ENCODE peak calls at places on chromosomes 3 and 15, in ten cellular contexts. G is aorta; F is activated CD4-positive, alpha-beta T cell treated with anti-CD3 and anti-CD28 coated beads for 4 hours; S is uterus; M is Peyer's patch; A is esophagus squamous epithelium; D is mesendoderm; R is NCI-H187 treated with DMSO at 0.1 percent for 48 hours; E is sciatic nerve; Z is stimulated activated CD8-positive, alpha-beta memory T cell treated with anti-CD3 and anti-CD28 coated beads, Interleukin-4, amount 100 ng/mL, for 4 hours. O is an unnamed sample.

GRCh38 chr3:169203631-169204550 is 459.6 kb downstream of the MECOM start:
- DNase-seq in D (no peak), A (no peak), S (no peak), F (no peak), E (no peak), G (no peak), Z (no peak), R (no peak), M (no peak), O (peak)

GRCh38 chr3:125163739-125164601 is 48.6 kb downstream of the SLC12A8 start:
- DNase-seq in D (peak), S (no peak), Z (no peak), E (no peak), G (no peak), F (no peak), M (no peak), R (no peak), A (no peak), O (no peak)

GRCh38 chr3:157477441-157477840 is 25.8 kb downstream of the VEPH1 start:
- DNase-seq in G (no peak), A (no peak), R (no peak), Z (no peak), F (no peak), M (no peak), D (no peak), E (no peak), S (no peak), O (no peak)

GRCh38 chr3:46690798-46691197 is 2.7 kb downstream of the ALS2CL start:
- DNase-seq in G (no peak), S (peak), A (no peak), D (no peak), Z (no peak), R (no peak), E (no peak), M (peak), F (no peak), O (no peak)

GRCh38 chr3:150261418-150261817 is 146.7 kb upstream of the TSC22D2 start:
- DNase-seq in F (no peak), E (no peak), D (no peak), S (no peak), Z (no peak), R (no peak), A (no peak), G (no peak), M (no peak), O (no peak)

GRCh38 chr15:55750706-55751105 is 7.8 kb upstream of the PRTG start:
- DNase-seq in Z (no peak), R (no peak), F (no peak), D (no peak), G (no peak), A (no peak), S (no peak), M (no peak), E (no peak), O (no peak)

GRCh38 chr15:40754574-40754882 is 526 bp downstream of the RMDN3 start:
- DNase-seq in Z (no peak), D (no peak), A (no peak), S (no peak), M (peak), R (no peak), F (no peak), E (no peak), G (no peak), O (no peak)

GRCh38 chr3:9831253-9831652 is 12.6 kb downstream of the RPUSD3 start:
- DNase-seq in M (no peak), Z (no peak), R (no peak), S (no peak), A (no peak), E (no peak), F (no peak), D (no peak), G (no peak), O (no peak)

GRCh38 chr3:122586098-122586497 is 8.6 kb downstream of the PARP15 start:
- DNase-seq in D (no peak), E (no peak), A (no peak), Z (no peak), G (no peak), R (no peak), S (no peak), F (no peak), M (no peak), O (no peak)

GRCh38 chr3:81339040-81339845 is 422.2 kb downstream of the GBE1 start:
- DNase-seq in Z (no peak), R (no peak), F (no peak), D (peak), A (no peak), S (no peak), M (no peak), G (no peak), E (no peak), O (no peak)

GRCh38 chr3:119311191-119311925 is 17.2 kb downstream of the ARHGAP31 start:
- DNase-seq in D (peak), S (no peak), R (no peak), Z (no peak), F (no peak), A (no peak), M (no peak), E (no peak), G (no peak), O (no peak)

GRCh38 chr3:192571197-192571791 is 156.0 kb downstream of the FGF12 start:
- DNase-seq in D (no peak), E (peak), A (no peak), F (no peak), R (no peak), Z (no peak), M (no peak), G (peak), S (peak), O (peak)

GRCh38 chr3:53570086-53570485 is 75.7 kb downstream of the CACNA1D start:
- DNase-seq in M (no peak), D (no peak), R (no peak), Z (no peak), S (no peak), G (no peak), E (no peak), F (no peak), A (no peak), O (no peak)

GRCh38 chr3:70065666-70066253 is 66.2 kb downstream of the SAMMSON start:
- DNase-seq in E (no peak), D (peak), Z (no peak), R (no peak), A (no peak), M (no peak), S (no peak), F (no peak), G (no peak), O (no peak)

GRCh38 chr3:45034612-45035252 is 8.6 kb downstream of the CLEC3B start:
- DNase-seq in E (peak), S (peak), F (peak), G (peak), Z (no peak), M (peak), D (no peak), A (no peak), R (no peak), O (no peak)

GRCh38 chr3:55474213-55474632 is 12.9 kb downstream of the WNT5A start:
- DNase-seq in M (no peak), D (no peak), A (no peak), E (no peak), G (no peak), Z (no peak), F (no peak), S (no peak), R (no peak), O (no peak)

GRCh38 chr15:41018534-41018933 is 65.3 kb downstream of the CHAC1 start:
- DNase-seq in A (no peak), S (peak), E (no peak), R (no peak), Z (no peak), F (no peak), D (peak), G (no peak), M (peak), O (no peak)

GRCh38 chr3:99683465-99683864 is 45.1 kb downstream of the COL8A1 start:
- DNase-seq in A (no peak), M (no peak), E (no peak), Z (no peak), G (no peak), D (no peak), R (no peak), S (no peak), F (no peak), O (no peak)

GRCh38 chr3:126826693-126827092 is 122.7 kb downstream of the CHCHD6 start:
- DNase-seq in D (no peak), F (no peak), A (no peak), G (no peak), S (no peak), M (no peak), R (no peak), E (no peak), Z (no peak), O (no peak)

GRCh38 chr15:90561344-90562244 is 31.9 kb downstream of the CRTC3 start:
- DNase-seq in E (no peak), F (peak), M (no peak), R (no peak), A (no peak), D (no peak), S (peak), Z (no peak), G (no peak), O (no peak)

GRCh38 chr3:140384876-140385275 is 293.0 kb upstream of the TRIM42 start:
- DNase-seq in M (no peak), Z (no peak), A (no peak), F (no peak), D (no peak), S (no peak), G (no peak), R (no peak), E (no peak), O (no peak)

O was measured in astrocyte of the cerebellum.